ENCODE peak calls at places on chromosomes 5 and 9, in nine cellular contexts. L is effector memory CD4-positive, alpha-beta T cell; G is T-cell; Y is germinal center; O is GM06990; I is activated T-cell treated with anti-CD3 and anti-CD28 coated beads, Interleukin-2, amount 50 U/mL, for 1 hour; V is activated CD4-positive, alpha-beta T cell treated with anti-CD3 and anti-CD28 coated beads, Interleukin-2, amount 50 U/mL, for 1 hour; J is endothelial cell; U is MCF 10A. W is an unnamed sample.

GRCh38 chr5:170541146-170541769 is 37.4 kb downstream of the KCNIP1 start:
- DNase-seq in L (no peak), G (no peak), Y (no peak), O (no peak), I (no peak), V (no peak), J (no peak), U (no peak), W (no peak)

GRCh38 chr5:172728481-172729241 is 42.3 kb downstream of the DUSP1 start:
- DNase-seq in L (no peak), G (no peak), Y (no peak), O (no peak), I (no peak), V (no peak), J (no peak), U (no peak), W (no peak)

GRCh38 chr5:180832638-180833068 is 28.4 kb downstream of the ZFP62 start:
- DNase-seq in L (no peak), G (peak), Y (peak), O (peak), I (peak), V (peak), J (no peak), U (no peak), W (no peak)

GRCh38 chr9:137323531-137324331 is 21.7 kb upstream of the NRARP start:
- DNase-seq in L (no peak), G (no peak), Y (no peak), O (peak), I (no peak), V (no peak), J (no peak), U (no peak), W (no peak)

GRCh38 chr9:96413312-96414221 is 4.6 kb downstream of the ZNF367 start:
- DNase-seq in L (no peak), G (no peak), Y (peak), O (peak), I (no peak), V (peak), J (no peak), U (no peak), W (peak)

GRCh38 chr5:7802855-7803254 is 48.1 kb downstream of the CFAP90 start:
- DNase-seq in L (no peak), G (no peak), Y (no peak), O (no peak), I (no peak), V (no peak), J (no peak), U (peak), W (no peak)

GRCh38 chr9:35611230-35611797 is 6.3 kb downstream of the TESK1 start:
- DNase-seq in L (peak), G (peak), Y (peak), O (no peak), I (peak), V (peak), J (peak), U (peak), W (peak)

GRCh38 chr5:26641492-26641891 is 396.9 kb downstream of the CDH9 start:
- DNase-seq in L (no peak), G (no peak), Y (no peak), O (no peak), I (no peak), V (no peak), J (no peak), U (no peak), W (no peak)

GRCh38 chr5:134018986-134019316 is 14.2 kb upstream of the VDAC1 start:
- DNase-seq in L (no peak), G (no peak), Y (no peak), O (no peak), I (no peak), V (no peak), J (no peak), U (no peak), W (no peak)

GRCh38 chr5:16659536-16659935 is 42.7 kb upstream of the RETREG1 start:
- DNase-seq in L (no peak), G (no peak), Y (no peak), O (no peak), I (no peak), V (no peak), J (no peak), U (no peak), W (no peak)

GRCh38 chr9:108443741-108444140 is 412.0 kb downstream of the ACTL7B start:
- DNase-seq in L (no peak), G (no peak), Y (no peak), O (no peak), I (no peak), V (no peak), J (no peak), U (peak), W (no peak)

GRCh38 chr9:35696520-35697215 is 6.9 kb upstream of the TPM2 start:
- DNase-seq in L (peak), G (peak), Y (peak), O (no peak), I (peak), V (peak), J (peak), U (peak), W (peak)

GRCh38 chr5:113214606-113215323 is 220.0 kb downstream of the TSSK1B start:
- DNase-seq in L (no peak), G (no peak), Y (no peak), O (no peak), I (no peak), V (no peak), J (no peak), U (no peak), W (no peak)

GRCh38 chr9:126058631-126059030 is 268.0 kb upstream of the MVB12B start:
- DNase-seq in L (no peak), G (no peak), Y (no peak), O (no peak), I (no peak), V (no peak), J (no peak), U (no peak), W (no peak)

GRCh38 chr9:106883626-106884190 is 20.7 kb downstream of the ZNF462 start:
- DNase-seq in L (no peak), G (no peak), Y (no peak), O (no peak), I (no peak), V (no peak), J (no peak), U (peak), W (no peak)

GRCh38 chr5:14112998-14113652 is 30.0 kb upstream of the TRIO start:
- DNase-seq in L (no peak), G (no peak), Y (no peak), O (no peak), I (no peak), V (no peak), J (no peak), U (no peak), W (no peak)

GRCh38 chr9:95342571-95342970 is 25.1 kb upstream of the FANCC start:
- DNase-seq in L (no peak), G (no peak), Y (no peak), O (no peak), I (no peak), V (no peak), J (no peak), U (no peak), W (no peak)

GRCh38 chr5:176534640-176535039 is 2.6 kb downstream of the RNF44 start:
- DNase-seq in L (no peak), G (no peak), Y (no peak), O (no peak), I (no peak), V (no peak), J (no peak), U (no peak), W (no peak)

GRCh38 chr9:96014078-96014477 is 138.6 kb downstream of the ERCC6L2 start:
- DNase-seq in L (peak), G (peak), Y (no peak), O (no peak), I (peak), V (peak), J (no peak), U (no peak), W (no peak)

GRCh38 chr9:136656795-136657611 is 5.7 kb upstream of the EGFL7 start:
- DNase-seq in L (no peak), G (no peak), Y (no peak), O (no peak), I (peak), V (no peak), J (no peak), U (no peak), W (no peak)

GRCh38 chr5:67494186-67494842 is 297.7 kb upstream of the CD180 start:
- DNase-seq in L (no peak), G (no peak), Y (no peak), O (no peak), I (no peak), V (no peak), J (no peak), U (no peak), W (no peak)

GRCh38 chr5:112245616-112246015 is 173.5 kb downstream of the EPB41L4A start:
- DNase-seq in L (no peak), G (no peak), Y (no peak), O (no peak), I (no peak), V (no peak), J (no peak), U (no peak), W (no peak)

GRCh38 chr5:37090781-37091180 is 158.4 kb downstream of the CPLANE1 start:
- DNase-seq in L (no peak), G (no peak), Y (no peak), O (no peak), I (no peak), V (no peak), J (no peak), U (no peak), W (no peak)

GRCh38 chr9:73199886-73200285 is 48.2 kb downstream of the ANXA1 start:
- DNase-seq in L (no peak), G (no peak), Y (no peak), O (no peak), I (no peak), V (no peak), J (no peak), U (peak), W (no peak)

GRCh38 chr5:2173067-2173466 is 290.3 kb upstream of the IRX4 start:
- DNase-seq in L (no peak), G (no peak), Y (no peak), O (no peak), I (no peak), V (no peak), J (no peak), U (no peak), W (no peak)

GRCh38 chr9:134403682-134404301 is 77.5 kb downstream of the RXRA start:
- DNase-seq in L (peak), G (peak), Y (peak), O (peak), I (peak), V (peak), J (no peak), U (no peak), W (no peak)

GRCh38 chr9:132369421-132369820 is 14.6 kb upstream of the SETX start:
- DNase-seq in L (no peak), G (no peak), Y (no peak), O (no peak), I (no peak), V (no peak), J (no peak), U (no peak), W (no peak)

GRCh38 chr9:98809311-98810105 is 2.0 kb downstream of the GALNT12 start:
- DNase-seq in L (no peak), G (no peak), Y (no peak), O (no peak), I (no peak), V (no peak), J (peak), U (no peak), W (no peak)

GRCh38 chr5:142782976-142783539 is 12.9 kb downstream of the ARHGAP26 start:
- DNase-seq in L (no peak), G (no peak), Y (no peak), O (no peak), I (no peak), V (no peak), J (no peak), U (no peak), W (no peak)

GRCh38 chr9:75851917-75852316 is 38.6 kb upstream of the PCSK5 start:
- DNase-seq in L (no peak), G (no peak), Y (no peak), O (no peak), I (no peak), V (no peak), J (no peak), U (no peak), W (no peak)

GRCh38 chr5:64497390-64497789 is 8.4 kb upstream of the RGS7BP start:
- DNase-seq in L (no peak), G (no peak), Y (no peak), O (no peak), I (no peak), V (no peak), J (no peak), U (peak), W (no peak)

GRCh38 chr5:121053055-121053985 is 589.2 kb downstream of the PRR16 start:
- DNase-seq in L (no peak), G (no peak), Y (no peak), O (no peak), I (no peak), V (no peak), J (no peak), U (no peak), W (no peak)

GRCh38 chr5:34062419-34062818 is 19.4 kb upstream of the C1QTNF3 start:
- DNase-seq in L (no peak), G (no peak), Y (no peak), O (no peak), I (no peak), V (no peak), J (no peak), U (no peak), W (no peak)

GRCh38 chr5:115543931-115544370 is 624 bp downstream of the FEM1C start:
- DNase-seq in L (peak), G (peak), Y (peak), O (no peak), I (no peak), V (peak), J (peak), U (peak), W (no peak)

GRCh38 chr5:56733580-56733979 is 81.8 kb upstream of the MAP3K1 start:
- DNase-seq in L (no peak), G (no peak), Y (no peak), O (no peak), I (no peak), V (no peak), J (no peak), U (no peak), W (no peak)

GRCh38 chr5:14109041-14109747 is 33.9 kb upstream of the TRIO start:
- DNase-seq in L (no peak), G (no peak), Y (no peak), O (peak), I (no peak), V (no peak), J (no peak), U (peak), W (no peak)

GRCh38 chr9:134487066-134487710 is 154.4 kb upstream of the COL5A1 start:
- DNase-seq in L (no peak), G (no peak), Y (no peak), O (no peak), I (peak), V (no peak), J (no peak), U (no peak), W (no peak)

GRCh38 chr5:9156282-9156681 is 389.6 kb downstream of the SEMA5A start:
- DNase-seq in L (no peak), G (no peak), Y (no peak), O (peak), I (no peak), V (no peak), J (peak), U (peak), W (peak)

W was measured in NCI-H1930.